ENCODE peak calls at places on chromosome 14, in eight cellular contexts. One of them, this sample, is unnamed.

GRCh38 chr14:74571441-74571841 is 40.6 kb downstream of the LTBP2 start:
- ATAC-seq in body of pancreas: peak; percentile 7
- ATAC-seq in right lobe of liver: no peak
- ATAC-seq in upper lobe of left lung: peak; percentile 40
- ATAC-seq in K562: no peak
- ATAC-seq in gastrocnemius medialis: no peak
- ATAC-seq in IMR-90: peak; percentile 13
- ATAC-seq in heart left ventricle: peak; percentile 50
- ATAC-seq in this sample: peak; percentile 25

GRCh38 chr14:38790916-38791315 is 312.1 kb downstream of the SEC23A start:
- ATAC-seq in gastrocnemius medialis: no peak
- ATAC-seq in K562: no peak
- ATAC-seq in heart left ventricle: no peak
- ATAC-seq in upper lobe of left lung: no peak
- ATAC-seq in right lobe of liver: no peak
- ATAC-seq in body of pancreas: no peak
- ATAC-seq in IMR-90: no peak
- ATAC-seq in this sample: no peak

GRCh38 chr14:69797573-69798338 is 715 bp upstream of the SLC10A1 start:
- ATAC-seq in heart left ventricle: no peak
- ATAC-seq in right lobe of liver: peak; percentile 65
- ATAC-seq in upper lobe of left lung: peak; percentile 27
- ATAC-seq in gastrocnemius medialis: no peak
- ATAC-seq in IMR-90: no peak
- ATAC-seq in body of pancreas: no peak
- ATAC-seq in K562: no peak
- ATAC-seq in this sample: no peak

GRCh38 chr14:65833256-65833880 is 420.8 kb downstream of the FUT8 start:
- ATAC-seq in heart left ventricle: no peak
- ATAC-seq in upper lobe of left lung: no peak
- ATAC-seq in K562: no peak
- ATAC-seq in right lobe of liver: no peak
- ATAC-seq in IMR-90: no peak
- ATAC-seq in body of pancreas: no peak
- ATAC-seq in gastrocnemius medialis: peak; percentile 55
- ATAC-seq in this sample: no peak

GRCh38 chr14:78863143-78863542 is 693.0 kb downstream of the NRXN3 start:
- ATAC-seq in K562: no peak
- ATAC-seq in gastrocnemius medialis: no peak
- ATAC-seq in heart left ventricle: no peak
- ATAC-seq in body of pancreas: no peak
- ATAC-seq in right lobe of liver: peak; percentile 53
- ATAC-seq in IMR-90: peak; percentile 49
- ATAC-seq in upper lobe of left lung: no peak
- ATAC-seq in this sample: no peak

GRCh38 chr14:51562816-51563215 is 88.9 kb upstream of the FRMD6 start:
- ATAC-seq in IMR-90: peak; percentile 46
- ATAC-seq in gastrocnemius medialis: no peak
- ATAC-seq in heart left ventricle: no peak
- ATAC-seq in K562: no peak
- ATAC-seq in body of pancreas: no peak
- ATAC-seq in upper lobe of left lung: no peak
- ATAC-seq in right lobe of liver: no peak
- ATAC-seq in this sample: no peak

GRCh38 chr14:37340353-37340752 is 142.6 kb downstream of the MIPOL1 start:
- ATAC-seq in right lobe of liver: peak; percentile 23
- ATAC-seq in heart left ventricle: no peak
- ATAC-seq in IMR-90: no peak
- ATAC-seq in gastrocnemius medialis: no peak
- ATAC-seq in upper lobe of left lung: no peak
- ATAC-seq in body of pancreas: no peak
- ATAC-seq in K562: peak; percentile 87
- ATAC-seq in this sample: no peak

GRCh38 chr14:21915814-21916213 is 242.2 kb upstream of the OR4E1 start:
- ATAC-seq in heart left ventricle: no peak
- ATAC-seq in upper lobe of left lung: no peak
- ATAC-seq in right lobe of liver: peak; percentile 74
- ATAC-seq in K562: no peak
- ATAC-seq in body of pancreas: peak; percentile 84
- ATAC-seq in gastrocnemius medialis: no peak
- ATAC-seq in IMR-90: no peak
- ATAC-seq in this sample: no peak

GRCh38 chr14:68794856-68795601 is 2.2 kb upstream of the ZFP36L1 start:
- ATAC-seq in gastrocnemius medialis: peak; percentile 7
- ATAC-seq in K562: peak; percentile 6
- ATAC-seq in right lobe of liver: no peak
- ATAC-seq in upper lobe of left lung: peak; percentile 36
- ATAC-seq in heart left ventricle: peak; percentile 13
- ATAC-seq in body of pancreas: peak; percentile 7
- ATAC-seq in IMR-90: peak; percentile 17
- ATAC-seq in this sample: peak; percentile 29

GRCh38 chr14:34387974-34388533 is 74.0 kb downstream of the SPTSSA start:
- ATAC-seq in right lobe of liver: no peak
- ATAC-seq in K562: no peak
- ATAC-seq in IMR-90: no peak
- ATAC-seq in body of pancreas: no peak
- ATAC-seq in heart left ventricle: no peak
- ATAC-seq in gastrocnemius medialis: no peak
- ATAC-seq in upper lobe of left lung: no peak
- ATAC-seq in this sample: no peak

GRCh38 chr14:98711453-98711852 is 560.5 kb downstream of the BCL11B start:
- ATAC-seq in right lobe of liver: no peak
- ATAC-seq in IMR-90: no peak
- ATAC-seq in K562: no peak
- ATAC-seq in heart left ventricle: no peak
- ATAC-seq in upper lobe of left lung: no peak
- ATAC-seq in body of pancreas: no peak
- ATAC-seq in gastrocnemius medialis: no peak
- ATAC-seq in this sample: no peak

GRCh38 chr14:80636071-80636470 is 305.5 kb downstream of the CEP128 start:
- ATAC-seq in gastrocnemius medialis: no peak
- ATAC-seq in K562: no peak
- ATAC-seq in IMR-90: no peak
- ATAC-seq in body of pancreas: no peak
- ATAC-seq in upper lobe of left lung: no peak
- ATAC-seq in heart left ventricle: no peak
- ATAC-seq in right lobe of liver: no peak
- ATAC-seq in this sample: no peak

GRCh38 chr14:30528119-30528518 is 30.8 kb upstream of the G2E3 start:
- ATAC-seq in K562: no peak
- ATAC-seq in gastrocnemius medialis: no peak
- ATAC-seq in heart left ventricle: no peak
- ATAC-seq in IMR-90: no peak
- ATAC-seq in upper lobe of left lung: no peak
- ATAC-seq in right lobe of liver: no peak
- ATAC-seq in body of pancreas: no peak
- ATAC-seq in this sample: no peak

GRCh38 chr14:64729386-64730060 is 25.3 kb downstream of the PLEKHG3 start:
- ATAC-seq in K562: no peak
- ATAC-seq in body of pancreas: no peak
- ATAC-seq in right lobe of liver: no peak
- ATAC-seq in upper lobe of left lung: peak; percentile 58
- ATAC-seq in IMR-90: no peak
- ATAC-seq in gastrocnemius medialis: peak; percentile 67
- ATAC-seq in heart left ventricle: peak; percentile 72
- ATAC-seq in this sample: peak; percentile 44

DNA sequence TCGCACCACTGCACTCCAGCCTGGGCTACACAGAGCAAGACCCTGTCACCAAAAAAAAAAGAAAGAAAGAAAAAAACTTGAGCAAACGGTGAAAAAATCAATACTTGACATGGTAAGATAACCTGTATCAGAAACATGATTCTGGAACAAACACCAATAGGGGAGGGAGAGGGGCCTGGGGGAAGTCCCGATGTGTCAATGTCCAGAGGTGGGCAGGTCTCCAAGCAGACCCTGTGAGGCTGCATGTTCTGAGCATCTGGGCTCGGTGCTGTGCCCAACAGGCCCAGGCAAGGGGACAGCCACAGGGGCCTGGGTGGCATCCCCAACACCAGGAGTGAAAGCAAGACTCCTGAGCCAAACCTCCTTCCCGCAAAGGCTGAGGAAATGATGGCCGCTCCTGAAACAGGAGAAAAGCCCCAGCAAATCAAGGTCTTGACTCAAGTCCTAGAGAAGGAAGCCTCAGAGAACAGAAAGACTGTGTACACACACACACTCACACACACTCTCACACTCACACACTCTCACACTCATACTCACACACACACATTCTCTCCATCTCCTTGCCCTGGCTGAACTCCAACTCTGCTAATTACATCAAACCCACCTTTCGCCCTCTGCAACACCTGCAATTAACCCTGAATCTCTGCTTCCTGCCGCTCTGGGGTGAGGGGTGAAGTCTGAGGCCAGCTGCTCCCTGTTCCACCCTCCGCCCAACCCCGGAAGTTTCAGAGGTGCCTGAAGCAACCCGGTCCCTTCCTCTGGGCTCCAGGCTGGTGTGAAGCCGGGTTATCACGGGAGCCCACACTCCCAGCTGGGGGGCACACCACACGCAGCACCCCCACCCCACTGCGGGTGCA is 20.4 kb downstream of the CCDC88C start:
- ATAC-seq in gastrocnemius medialis: no peak
- ATAC-seq in body of pancreas: peak; percentile 69
- ATAC-seq in heart left ventricle: peak; percentile 46
- ATAC-seq in right lobe of liver: peak; percentile 48
- ATAC-seq in upper lobe of left lung: peak; percentile 57
- ATAC-seq in IMR-90: no peak
- ATAC-seq in K562: peak; percentile 52
- ATAC-seq in this sample: no peak
- H3K4me3 ChIP-seq in gastrocnemius medialis: no peak overlapping the region
- H3K4me3 ChIP-seq in body of pancreas: no peak overlapping the region
- H3K4me3 ChIP-seq in heart left ventricle: no peak overlapping the region
- H3K4me3 ChIP-seq in right lobe of liver: no peak overlapping the region
- H3K4me3 ChIP-seq in upper lobe of left lung: peak overlapping the region; percentile 21
- H3K4me3 ChIP-seq in IMR-90: no peak overlapping the region
- H3K4me3 ChIP-seq in K562: no peak overlapping the region
- H3K4me3 ChIP-seq in this sample: no peak overlapping the region

DNA sequence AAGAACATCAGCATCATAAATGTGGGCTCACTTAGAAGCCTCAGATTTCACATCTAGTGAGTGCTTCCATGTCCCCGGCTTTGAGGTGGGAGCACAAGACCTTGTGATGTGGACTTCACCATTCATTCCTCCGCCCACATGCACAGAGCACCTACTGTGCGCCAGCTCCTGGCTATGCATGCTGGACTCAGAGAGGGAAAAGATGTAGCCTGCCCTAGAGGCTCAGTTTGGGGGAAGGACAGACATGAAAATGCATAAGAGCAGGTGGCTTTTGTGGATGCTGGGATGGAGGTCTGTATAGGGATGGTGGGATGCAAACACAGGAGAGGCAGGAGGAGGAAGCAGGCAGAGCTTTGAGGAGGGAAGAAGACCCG is 65.0 kb downstream of the SERPINA3 start:
- ATAC-seq in right lobe of liver: no peak
- ATAC-seq in upper lobe of left lung: no peak
- ATAC-seq in body of pancreas: no peak
- ATAC-seq in IMR-90: no peak
- ATAC-seq in gastrocnemius medialis: no peak
- ATAC-seq in heart left ventricle: no peak
- ATAC-seq in K562: no peak
- ATAC-seq in this sample: no peak
- H3K27me3 ChIP-seq in right lobe of liver: no peaks in the 10 kb centered on the region
- H3K27me3 ChIP-seq in upper lobe of left lung: no peaks in the 10 kb centered on the region
- H3K27me3 ChIP-seq in body of pancreas: no peaks in the 10 kb centered on the region
- H3K27me3 ChIP-seq in IMR-90: no peaks in the 10 kb centered on the region
- H3K27me3 ChIP-seq in gastrocnemius medialis: no peaks in the 10 kb centered on the region
- H3K27me3 ChIP-seq in heart left ventricle: no peaks in the 10 kb centered on the region
- H3K27me3 ChIP-seq in K562: no peaks in the 10 kb centered on the region
- H3K27me3 ChIP-seq in this sample: peaks cover 34% of the 10 kb centered on the region

GRCh38 chr14:26486922-26487321 is 110.9 kb downstream of the NOVA1 start:
- ATAC-seq in gastrocnemius medialis: no peak
- ATAC-seq in upper lobe of left lung: no peak
- ATAC-seq in heart left ventricle: no peak
- ATAC-seq in K562: no peak
- ATAC-seq in IMR-90: no peak
- ATAC-seq in body of pancreas: no peak
- ATAC-seq in right lobe of liver: no peak
- ATAC-seq in this sample: no peak
- TF ChIP-seq POLR2A in gastrocnemius medialis: no peak
- TF ChIP-seq POLR2A in upper lobe of left lung: no peak
- TF ChIP-seq POLR2A in heart left ventricle: no peak
- TF ChIP-seq POLR2A in K562: no peak
- TF ChIP-seq POLR2A in IMR-90: no peak
- TF ChIP-seq POLR2A in body of pancreas: no peak
- TF ChIP-seq POLR2A in right lobe of liver: no peak
- TF ChIP-seq POLR2A in this sample: no peak

GRCh38 chr14:23610815-23611289 is 25.3 kb upstream of the DHRS2 start:
- ATAC-seq in body of pancreas: no peak
- ATAC-seq in IMR-90: no peak
- ATAC-seq in gastrocnemius medialis: no peak
- ATAC-seq in right lobe of liver: no peak
- ATAC-seq in upper lobe of left lung: no peak
- ATAC-seq in K562: no peak
- ATAC-seq in heart left ventricle: no peak
- ATAC-seq in this sample: no peak

GRCh38 chr14:23612802-23613201 is 23.4 kb upstream of the DHRS2 start:
- ATAC-seq in IMR-90: no peak
- ATAC-seq in gastrocnemius medialis: no peak
- ATAC-seq in upper lobe of left lung: no peak
- ATAC-seq in body of pancreas: no peak
- ATAC-seq in heart left ventricle: no peak
- ATAC-seq in K562: no peak
- ATAC-seq in right lobe of liver: no peak
- ATAC-seq in this sample: no peak

GRCh38 chr14:23612354-23612732 is 23.8 kb upstream of the DHRS2 start:
- ATAC-seq in right lobe of liver: no peak
- ATAC-seq in body of pancreas: no peak
- ATAC-seq in IMR-90: no peak
- ATAC-seq in gastrocnemius medialis: no peak
- ATAC-seq in K562: no peak
- ATAC-seq in upper lobe of left lung: peak; percentile 42
- ATAC-seq in heart left ventricle: peak; percentile 12
- ATAC-seq in this sample: no peak

GRCh38 chr14:23614395-23614828 is 21.8 kb upstream of the DHRS2 start:
- ATAC-seq in IMR-90: no peak
- ATAC-seq in body of pancreas: no peak
- ATAC-seq in right lobe of liver: no peak
- ATAC-seq in heart left ventricle: no peak
- ATAC-seq in upper lobe of left lung: no peak
- ATAC-seq in K562: no peak
- ATAC-seq in gastrocnemius medialis: no peak
- ATAC-seq in this sample: no peak

DNA sequence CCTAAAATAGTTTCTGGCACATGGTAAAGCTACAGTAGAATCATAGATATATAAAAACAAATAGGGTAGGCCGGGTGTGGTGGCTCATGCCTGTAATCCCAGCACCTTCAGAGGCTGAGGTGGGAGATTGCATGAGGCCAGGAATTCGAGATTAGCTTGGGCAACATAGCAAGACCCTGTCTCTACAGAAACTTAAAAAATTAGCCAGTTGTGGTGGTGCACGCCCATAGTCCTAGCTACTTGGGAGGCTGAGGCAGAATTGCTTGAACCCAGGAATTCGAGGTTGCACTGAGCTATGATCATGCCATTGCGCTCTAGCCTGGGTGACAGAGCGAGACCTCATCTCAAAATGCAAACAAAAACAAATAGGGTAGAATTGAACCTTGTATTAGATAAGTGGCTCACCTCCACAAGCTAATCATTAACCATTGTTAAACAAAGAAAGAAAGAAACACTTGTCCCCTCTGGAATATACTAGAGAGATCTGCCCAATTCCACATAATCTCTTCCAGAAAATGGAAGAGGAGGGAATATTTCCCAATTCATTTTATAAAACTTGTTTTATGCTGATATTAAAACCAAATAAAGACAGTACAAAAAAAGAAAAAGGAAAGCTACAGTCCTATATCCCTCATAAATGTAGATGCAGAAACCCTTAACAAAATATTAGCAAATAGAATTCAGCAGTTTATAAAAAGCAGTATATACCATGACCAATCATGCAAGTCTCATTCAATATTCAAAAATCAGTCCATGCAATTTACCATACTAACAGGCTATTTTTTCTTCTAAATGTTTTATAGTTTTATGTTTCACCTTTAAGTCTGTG is 22.7 kb upstream of the DHRS2 start:
- ATAC-seq in K562: no peak
- ATAC-seq in body of pancreas: peak; percentile 68
- ATAC-seq in gastrocnemius medialis: no peak
- ATAC-seq in IMR-90: no peak
- ATAC-seq in upper lobe of left lung: no peak
- ATAC-seq in right lobe of liver: peak; percentile 73
- ATAC-seq in heart left ventricle: no peak
- ATAC-seq in this sample: no peak
- H3K4me3 ChIP-seq in K562: no peak overlapping the region
- H3K4me3 ChIP-seq in body of pancreas: no peak overlapping the region
- H3K4me3 ChIP-seq in gastrocnemius medialis: no peak overlapping the region
- H3K4me3 ChIP-seq in IMR-90: no peak overlapping the region
- H3K4me3 ChIP-seq in upper lobe of left lung: peak overlapping the region; percentile 5
- H3K4me3 ChIP-seq in right lobe of liver: no peak overlapping the region
- H3K4me3 ChIP-seq in heart left ventricle: no peak overlapping the region
- H3K4me3 ChIP-seq in this sample: no peak overlapping the region